ENCODE peak calls at places on chromosomes 16 and 17, in four cellular contexts. A is CD8-positive, alpha-beta memory T cell; W is tibial nerve; J is heart left ventricle. P is an unnamed sample. For H3K36me3, the result is how much of the 10 kb centered on the place peaks cover.

GRCh38 chr16:78034530-78034929 is 12.2 kb downstream of the CLEC3A start:
- DNase-seq in A (no peak), W (no peak), J (no peak), P (no peak)

GRCh38 chr17:31888124-31888523 is 13.4 kb downstream of the UTP6 start:
- DNase-seq in A (no peak), W (no peak), J (no peak), P (no peak)

GRCh38 chr16:8099586-8099985 is 490.7 kb downstream of the TMEM114 start:
- DNase-seq in A (no peak), W (no peak), J (no peak), P (no peak)

GRCh38 chr17:73652886-73653480 is 8.7 kb upstream of the SDK2 start:
- DNase-seq in A (no peak), W (no peak), J (no peak), P (no peak)

GRCh38 chr17:19383681-19384470 is 3.1 kb downstream of the MFAP4 start:
- DNase-seq in A (no peak), W (no peak), J (no peak), P (no peak)

GRCh38 chr16:85291302-85292148 is 179.3 kb upstream of the CIBAR2 start:
- DNase-seq in A (no peak), W (peak), J (peak), P (no peak)

GRCh38 chr17:46777943-46778915 is 40.3 kb downstream of the WNT3 start:
- DNase-seq in A (no peak), W (no peak), J (peak), P (no peak)

GRCh38 chr16:3065069-3065741 is at the start of gene IL32:
- DNase-seq in A (peak), W (no peak), J (peak), P (no peak)

GRCh38 chr17:58335061-58335731 is 6.6 kb upstream of the TSPOAP1 start:
- DNase-seq in A (no peak), W (no peak), J (peak), P (no peak)

GRCh38 chr17:46056800-46057304 is 57.8 kb downstream of the STH start:
- DNase-seq in A (no peak), W (no peak), J (no peak), P (no peak)

GRCh38 chr17:2191227-2191626 is 112.4 kb downstream of the SMG6 start:
- DNase-seq in A (no peak), W (no peak), J (no peak), P (no peak)
- H3K36me3 ChIP-seq in A (under half), W (under half), J (under half), P (under half)

DNA sequence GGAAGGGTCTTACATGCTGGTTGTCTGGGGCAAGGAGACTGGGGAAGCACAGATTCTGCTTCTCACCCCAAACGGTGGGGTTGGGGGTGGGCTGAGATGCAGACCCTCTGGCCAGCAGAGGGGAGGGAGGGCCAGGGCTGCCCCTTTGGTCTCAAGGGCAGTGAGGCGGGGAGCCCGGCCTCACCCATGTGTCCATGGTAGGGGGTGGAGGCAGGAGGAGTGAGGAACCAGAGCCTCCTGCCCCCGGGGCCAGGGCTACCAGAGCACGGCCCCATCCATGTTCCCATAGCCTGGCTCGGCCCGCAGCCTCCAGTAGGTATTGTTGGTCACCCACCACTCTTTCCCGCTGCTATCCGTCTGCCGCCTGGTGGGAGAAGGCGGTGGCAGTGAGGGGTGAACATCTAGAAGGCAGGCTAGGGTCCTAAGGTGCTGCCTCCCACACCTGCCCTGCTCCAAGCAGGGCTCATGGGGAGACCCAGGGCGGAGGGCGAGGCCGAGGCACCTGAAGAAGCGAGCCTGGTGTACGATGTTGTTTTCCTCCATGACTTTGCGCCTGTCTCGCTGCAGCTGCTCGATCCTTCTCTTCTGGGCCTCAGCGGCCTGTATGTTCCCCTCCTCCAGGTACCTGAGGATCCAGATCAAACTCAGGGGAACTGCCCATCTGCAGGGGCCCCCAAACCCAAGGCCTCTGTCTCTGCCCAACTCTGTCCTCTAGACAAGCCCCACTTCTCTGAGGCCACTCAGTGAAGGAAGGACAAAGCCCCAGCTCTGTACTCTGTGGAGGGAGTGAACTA is 13.4 kb downstream of the OSBPL7 start:
- DNase-seq in A (no peak), W (no peak), J (no peak), P (no peak)
- H3K36me3 ChIP-seq in A (under half), W (under half), J (under half), P (under half)

GRCh38 chr17:78395186-78395585 is 16.7 kb downstream of the PGS1 start:
- DNase-seq in A (no peak), W (no peak), J (no peak), P (no peak)
- H3K36me3 ChIP-seq in A (under half), W (under half), J (under half), P (under half)

DNA sequence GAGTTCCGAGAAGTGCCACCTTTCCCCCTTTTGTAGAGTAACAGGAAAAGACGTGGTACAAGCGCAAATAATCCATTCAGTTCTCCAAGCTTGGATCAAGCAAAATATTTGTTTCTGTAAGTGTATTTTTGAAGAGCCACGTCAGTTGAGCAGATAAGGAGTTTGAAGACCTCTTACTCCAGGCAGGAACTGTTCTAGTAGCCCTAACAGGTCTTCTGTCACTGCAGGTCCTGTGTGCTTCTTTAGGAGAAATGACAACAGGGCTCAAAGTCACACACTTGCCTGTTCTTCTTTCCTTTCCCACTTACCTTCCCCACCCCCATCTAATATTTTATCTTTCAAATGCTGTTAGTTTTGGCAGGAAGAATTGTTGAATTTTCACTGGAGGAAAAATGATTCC is 93.9 kb downstream of the CLEC16A start:
- DNase-seq in A (no peak), W (no peak), J (no peak), P (no peak)
- H3K36me3 ChIP-seq in A (under half), W (under half), J (under half), P (under half)

GRCh38 chr17:49699967-49700575 is 7.7 kb downstream of the SLC35B1 start:
- DNase-seq in A (no peak), W (no peak), J (no peak), P (no peak)

GRCh38 chr17:49705254-49705653 is 2.5 kb downstream of the SLC35B1 start:
- DNase-seq in A (no peak), W (no peak), J (no peak), P (no peak)

GRCh38 chr17:49703557-49704277 is 4.0 kb downstream of the SLC35B1 start:
- DNase-seq in A (no peak), W (no peak), J (no peak), P (no peak)

GRCh38 chr17:49698005-49698404 is 9.8 kb downstream of the SLC35B1 start:
- DNase-seq in A (no peak), W (no peak), J (no peak), P (no peak)

GRCh38 chr17:49700956-49701355 is 6.8 kb downstream of the SLC35B1 start:
- DNase-seq in A (no peak), W (no peak), J (no peak), P (no peak)
- H3K36me3 ChIP-seq in A (under half), W (under half), J (under half), P (half or more)

DNA sequence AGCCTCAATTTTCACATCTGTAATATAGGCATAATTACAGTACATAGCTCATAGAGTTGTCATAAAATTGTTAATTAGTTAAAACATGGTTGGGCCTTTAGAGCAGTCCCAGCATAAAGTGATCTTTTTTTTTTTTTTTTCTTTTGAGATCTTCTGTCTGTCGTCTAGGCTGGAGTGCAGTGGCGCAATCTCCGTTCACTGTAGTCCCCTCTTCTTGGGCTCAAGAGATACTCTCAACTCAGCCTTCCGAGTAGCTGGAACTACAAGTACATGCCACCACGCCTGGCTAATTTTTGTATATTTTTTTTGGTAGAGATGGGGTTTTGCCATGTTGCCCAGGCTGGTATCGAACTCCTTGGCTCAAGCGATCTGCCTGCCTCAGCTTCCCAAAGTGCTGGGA is 31.0 kb downstream of the RND2 start:
- DNase-seq in A (no peak), W (no peak), J (no peak), P (no peak)
- H3K36me3 ChIP-seq in A (under half), W (under half), J (under half), P (under half)